ENCODE peak calls at places on chromosomes 7 and 10, in eight cellular contexts. J, R, X, B, D, G, L and S are unnamed samples.

GRCh38 chr7:92813390-92814024 is 22.9 kb downstream of the CDK6 start:
- DNase-seq in J (no peak), R (peak; percentile 57), X (peak; percentile 82), B (no peak), D (no peak), G (no peak), L (no peak), S (no peak)

GRCh38 chr10:36181421-36181820 is 539.3 kb upstream of the FZD8 start:
- DNase-seq in J (peak; percentile 64), R (peak; percentile 46), X (no peak), B (no peak), D (no peak), G (no peak), L (no peak), S (no peak)

GRCh38 chr10:10330481-10330880 is 687.2 kb upstream of the CELF2 start:
- DNase-seq in J (no peak), R (peak; percentile 56), X (no peak), B (no peak), D (no peak), G (no peak), L (no peak), S (no peak)

GRCh38 chr7:114949227-114949626 is 27.3 kb downstream of the MDFIC start:
- DNase-seq in J (no peak), R (no peak), X (no peak), B (no peak), D (no peak), G (no peak), L (no peak), S (no peak)

GRCh38 chr10:78991187-78991586 is 77.6 kb upstream of the ZMIZ1 start:
- DNase-seq in J (no peak), R (peak; percentile 46), X (no peak), B (no peak), D (no peak), G (no peak), L (no peak), S (no peak)

GRCh38 chr10:819326-819725 is 112.2 kb downstream of the LARP4B start:
- DNase-seq in J (no peak), R (peak; percentile 55), X (no peak), B (no peak), D (peak; percentile 22), G (no peak), L (no peak), S (no peak)

GRCh38 chr7:131548371-131548770 is 8.1 kb downstream of the PODXL start:
- DNase-seq in J (no peak), R (no peak), X (no peak), B (no peak), D (no peak), G (no peak), L (no peak), S (no peak)

GRCh38 chr7:73978681-73979563 is 49.1 kb upstream of the ELN start:
- DNase-seq in J (peak; percentile 90), R (no peak), X (peak; percentile 45), B (peak; percentile 55), D (peak; percentile 47), G (peak; percentile 74), L (peak; percentile 89), S (peak; percentile 29)

GRCh38 chr10:58064714-58065528 is 202.8 kb downstream of the IPMK start:
- DNase-seq in J (peak; percentile 63), R (peak; percentile 58), X (no peak), B (peak; percentile 43), D (peak; percentile 19), G (peak; percentile 17), L (peak; percentile 35), S (no peak)

GRCh38 chr10:113520606-113521481 is 32.0 kb upstream of the HABP2 start:
- DNase-seq in J (peak; percentile 73), R (peak; percentile 70), X (no peak), B (peak; percentile 76), D (peak; percentile 75), G (peak; percentile 57), L (peak; percentile 41), S (no peak)

GRCh38 chr10:814536-815302 is 116.8 kb downstream of the LARP4B start:
- DNase-seq in J (no peak), R (no peak), X (no peak), B (no peak), D (no peak), G (no peak), L (no peak), S (no peak)

GRCh38 chr10:126702181-126702580 is 31.7 kb upstream of the C10orf90 start:
- DNase-seq in J (no peak), R (peak; percentile 2), X (no peak), B (no peak), D (no peak), G (no peak), L (no peak), S (no peak)

GRCh38 chr10:104255244-104255981 is 721 bp downstream of the GSTO1 start:
- DNase-seq in J (peak; percentile 39), R (peak; percentile 90), X (no peak), B (peak; percentile 41), D (no peak), G (no peak), L (peak; percentile 82), S (no peak)

GRCh38 chr10:33132626-33133025 is 174.6 kb upstream of the ITGB1 start:
- DNase-seq in J (peak; percentile 77), R (no peak), X (no peak), B (no peak), D (no peak), G (no peak), L (no peak), S (no peak)

GRCh38 chr7:136114966-136115762 is 138.0 kb upstream of the MTPN start:
- DNase-seq in J (peak; percentile 61), R (peak; percentile 52), X (no peak), B (peak; percentile 60), D (peak; percentile 13), G (peak; percentile 77), L (peak; percentile 30), S (peak; percentile 31)

GRCh38 chr7:92360387-92360786 is 86.9 kb upstream of the GATAD1 start:
- DNase-seq in J (no peak), R (peak; percentile 31), X (no peak), B (no peak), D (no peak), G (no peak), L (no peak), S (no peak)

GRCh38 chr7:128858380-128859231 is 4.0 kb upstream of the ATP6V1F start:
- DNase-seq in J (no peak), R (no peak), X (no peak), B (no peak), D (no peak), G (peak; percentile 56), L (no peak), S (no peak)
- TF ChIP-seq RAD21 in J (no peak), R (no peak), X (no peak), B (no peak), D (no peak), G (no peak), L (no peak), S (no peak)

GRCh38 chr7:50608196-50608906 is 43.1 kb upstream of the DDC start:
- DNase-seq in J (no peak), R (no peak), X (no peak), B (no peak), D (no peak), G (no peak), L (no peak), S (no peak)
- TF ChIP-seq RAD21 in J (no peak), R (no peak), X (no peak), B (no peak), D (no peak), G (no peak), L (no peak), S (no peak)

GRCh38 chr10:19493917-19494316 is 322.3 kb upstream of the PLXDC2 start:
- DNase-seq in J (no peak), R (no peak), X (no peak), B (no peak), D (no peak), G (no peak), L (no peak), S (no peak)

DNA sequence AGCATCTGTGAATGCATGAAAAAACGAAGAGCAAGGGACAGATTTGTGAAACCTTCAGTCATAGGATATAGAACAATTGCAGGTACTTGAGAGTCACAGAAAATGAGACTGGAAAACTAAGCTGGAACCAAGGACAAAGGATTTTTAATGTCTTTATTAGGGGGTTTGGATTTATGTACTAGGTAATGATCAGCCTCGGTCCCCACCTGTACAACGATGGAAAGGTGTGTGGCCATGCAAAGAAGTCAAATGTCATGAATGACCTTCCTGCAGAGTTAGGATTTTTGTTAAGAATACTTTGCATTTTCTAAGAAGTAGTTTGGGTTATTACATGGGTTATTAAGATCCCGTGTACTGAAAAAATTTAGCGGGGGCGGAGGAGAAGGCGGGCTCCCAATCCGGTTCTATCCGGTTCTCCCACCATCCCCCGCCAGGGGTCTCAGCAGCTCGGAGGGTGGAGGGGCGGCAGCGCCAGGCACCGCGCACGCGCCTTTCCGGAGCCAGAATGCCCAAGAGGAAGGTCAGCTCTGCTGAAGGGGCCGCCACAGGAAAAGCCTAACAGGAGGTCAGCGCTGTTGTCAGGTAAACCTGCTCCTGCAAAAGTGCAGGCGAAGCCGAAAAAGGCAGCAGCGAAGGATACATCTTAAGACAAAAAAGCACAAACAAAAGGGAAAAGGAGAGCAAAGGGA is 327.5 kb upstream of the PLXDC2 start:
- DNase-seq in J (no peak), R (no peak), X (no peak), B (no peak), D (no peak), G (no peak), L (peak; percentile 5), S (peak; percentile 90)
- TF ChIP-seq RAD21 in J (no peak), R (no peak), X (no peak), B (no peak), D (no peak), G (no peak), L (no peak), S (peak; percentile 52)

DNA sequence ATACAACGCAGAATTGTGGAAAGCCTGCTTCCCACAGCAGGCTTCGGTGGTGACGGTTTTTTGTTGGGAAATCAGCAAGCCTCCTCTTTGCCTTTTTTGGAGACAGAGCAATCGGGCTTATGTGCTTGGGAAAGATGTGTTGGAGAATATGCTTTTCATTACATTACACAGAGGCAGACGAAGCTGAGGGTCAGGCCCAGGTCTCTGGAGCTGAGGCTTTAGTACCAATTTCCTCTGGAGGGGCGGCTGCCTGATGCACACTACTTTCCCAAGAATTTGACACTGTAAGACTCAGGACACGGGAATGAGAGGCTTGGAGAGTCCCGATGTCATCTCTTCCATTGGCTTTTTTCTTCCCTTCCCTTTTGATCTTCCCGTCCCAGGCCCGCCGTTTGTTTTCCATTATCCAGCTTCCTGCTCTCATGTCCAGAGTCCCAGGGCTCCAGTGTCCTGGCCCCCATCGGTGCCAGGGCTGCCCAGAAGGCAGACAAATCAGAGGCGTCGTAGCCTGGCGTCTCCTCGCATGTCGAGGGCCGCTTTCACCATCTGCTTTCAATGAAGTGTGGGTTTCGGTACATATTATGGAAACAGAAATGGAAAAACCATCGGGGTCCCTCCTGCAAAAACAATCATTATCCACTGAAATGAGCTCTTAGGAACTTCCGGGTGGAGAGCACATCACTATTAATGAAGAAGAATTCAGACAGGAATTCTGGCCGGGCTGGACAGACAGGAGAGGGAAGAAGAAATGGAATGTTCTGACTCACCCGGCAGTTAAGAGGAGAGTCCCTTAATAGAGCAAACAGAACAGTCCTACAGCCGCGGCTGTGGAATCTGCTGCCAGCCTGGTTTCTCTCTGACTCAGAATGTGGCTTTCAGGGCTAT is 123.0 kb upstream of the JCAD start:
- DNase-seq in J (peak; percentile 74), R (peak; percentile 90), X (no peak), B (peak; percentile 38), D (no peak), G (no peak), L (peak; percentile 59), S (no peak)
- TF ChIP-seq RAD21 in J (no peak), R (peak; percentile 7), X (no peak), B (no peak), D (no peak), G (no peak), L (no peak), S (no peak)

GRCh38 chr7:118580743-118581382 is 356.4 kb downstream of the ANKRD7 start:
- DNase-seq in J (no peak), R (no peak), X (no peak), B (no peak), D (no peak), G (no peak), L (no peak), S (no peak)
- TF ChIP-seq RAD21 in J (no peak), R (no peak), X (no peak), B (no peak), D (no peak), G (peak; percentile 24), L (no peak), S (no peak)